ENCODE peak calls at places on chromosome 19, in five cellular contexts. One of them, this sample, is unnamed.

GRCh38 chr19:40671404-40671803 is 19.0 kb downstream of the NUMBL start:
- DNase-seq in caudate nucleus: peak
- DNase-seq in GM23338: no peak
- DNase-seq in activated T-cell treated with anti-CD3 and anti-CD28 coated beads, Interleukin-2, amount 50 U/mL, for 1 hour: no peak
- DNase-seq in hepatocyte: no peak
- DNase-seq in this sample: no peak

GRCh38 chr19:21402303-21402985 is 5.5 kb downstream of the ZNF493 start:
- DNase-seq in caudate nucleus: no peak
- DNase-seq in GM23338: no peak
- DNase-seq in activated T-cell treated with anti-CD3 and anti-CD28 coated beads, Interleukin-2, amount 50 U/mL, for 1 hour: no peak
- DNase-seq in hepatocyte: no peak
- DNase-seq in this sample: no peak

GRCh38 chr19:33754361-33754760 is 42.3 kb upstream of the KCTD15 start:
- DNase-seq in caudate nucleus: no peak
- DNase-seq in GM23338: no peak
- DNase-seq in activated T-cell treated with anti-CD3 and anti-CD28 coated beads, Interleukin-2, amount 50 U/mL, for 1 hour: no peak
- DNase-seq in hepatocyte: no peak
- DNase-seq in this sample: no peak

GRCh38 chr19:44718441-44719261 is 19.7 kb downstream of the CEACAM16 start:
- DNase-seq in caudate nucleus: peak
- DNase-seq in GM23338: peak
- DNase-seq in activated T-cell treated with anti-CD3 and anti-CD28 coated beads, Interleukin-2, amount 50 U/mL, for 1 hour: no peak
- DNase-seq in hepatocyte: peak
- DNase-seq in this sample: no peak

GRCh38 chr19:46155237-46155636 is 7.2 kb downstream of the IGFL2 start:
- DNase-seq in caudate nucleus: no peak
- DNase-seq in GM23338: no peak
- DNase-seq in activated T-cell treated with anti-CD3 and anti-CD28 coated beads, Interleukin-2, amount 50 U/mL, for 1 hour: no peak
- DNase-seq in hepatocyte: no peak
- DNase-seq in this sample: no peak

GRCh38 chr19:51367565-51368365 is 1.0 kb downstream of the CLDND2 start:
- DNase-seq in caudate nucleus: peak
- DNase-seq in GM23338: peak
- DNase-seq in activated T-cell treated with anti-CD3 and anti-CD28 coated beads, Interleukin-2, amount 50 U/mL, for 1 hour: peak
- DNase-seq in hepatocyte: peak
- DNase-seq in this sample: peak

GRCh38 chr19:46068345-46069258 is 27.8 kb upstream of the IGFL4 start:
- DNase-seq in caudate nucleus: no peak
- DNase-seq in GM23338: no peak
- DNase-seq in activated T-cell treated with anti-CD3 and anti-CD28 coated beads, Interleukin-2, amount 50 U/mL, for 1 hour: no peak
- DNase-seq in hepatocyte: peak
- DNase-seq in this sample: peak

GRCh38 chr19:29775575-29775900 is 36.3 kb upstream of the CCNE1 start:
- DNase-seq in caudate nucleus: no peak
- DNase-seq in GM23338: peak
- DNase-seq in activated T-cell treated with anti-CD3 and anti-CD28 coated beads, Interleukin-2, amount 50 U/mL, for 1 hour: no peak
- DNase-seq in hepatocyte: peak
- DNase-seq in this sample: no peak

GRCh38 chr19:4396949-4397783 is 3.2 kb downstream of the SH3GL1 start:
- DNase-seq in caudate nucleus: no peak
- DNase-seq in GM23338: no peak
- DNase-seq in activated T-cell treated with anti-CD3 and anti-CD28 coated beads, Interleukin-2, amount 50 U/mL, for 1 hour: no peak
- DNase-seq in hepatocyte: no peak
- DNase-seq in this sample: no peak

GRCh38 chr19:2043864-2044708 is 7.0 kb downstream of the MKNK2 start:
- DNase-seq in caudate nucleus: no peak
- DNase-seq in GM23338: no peak
- DNase-seq in activated T-cell treated with anti-CD3 and anti-CD28 coated beads, Interleukin-2, amount 50 U/mL, for 1 hour: peak
- DNase-seq in hepatocyte: peak
- DNase-seq in this sample: no peak

GRCh38 chr19:17184381-17184841 is 30.7 kb upstream of the USE1 start:
- DNase-seq in caudate nucleus: no peak
- DNase-seq in GM23338: no peak
- DNase-seq in activated T-cell treated with anti-CD3 and anti-CD28 coated beads, Interleukin-2, amount 50 U/mL, for 1 hour: peak
- DNase-seq in hepatocyte: no peak
- DNase-seq in this sample: no peak

GRCh38 chr19:42286349-42287016 is 15.4 kb upstream of the PRR19 start:
- DNase-seq in caudate nucleus: no peak
- DNase-seq in GM23338: no peak
- DNase-seq in activated T-cell treated with anti-CD3 and anti-CD28 coated beads, Interleukin-2, amount 50 U/mL, for 1 hour: no peak
- DNase-seq in hepatocyte: peak
- DNase-seq in this sample: no peak

GRCh38 chr19:47687906-47688305 is 25.3 kb upstream of the EHD2 start:
- DNase-seq in caudate nucleus: no peak
- DNase-seq in GM23338: no peak
- DNase-seq in activated T-cell treated with anti-CD3 and anti-CD28 coated beads, Interleukin-2, amount 50 U/mL, for 1 hour: no peak
- DNase-seq in hepatocyte: no peak
- DNase-seq in this sample: no peak

This sample was measured in HS-5.